ENCODE peak calls at places on chromosomes 3 and 15, in nine cellular contexts. D is GM13976, A is NCI-H345, F is GM04504, U is Right ventricle myocardium superior, C is NCI-H748 treated with DMSO at 0.1 percent for 48 hours, I is cardiac fibroblast, L is HS-5, K is HEK293T. P is an unnamed sample.

GRCh38 chr3:112128843-112129727 is 4.0 kb downstream of the GCSAM start:
- DNase-seq in D (no peak), A (no peak), F (peak), U (no peak), C (no peak), I (peak), L (no peak), K (no peak), P (no peak)

GRCh38 chr3:112013058-112013783 is 14.5 kb downstream of the TAGLN3 start:
- DNase-seq in D (peak), A (no peak), F (no peak), U (peak), C (no peak), I (peak), L (peak), K (peak), P (peak)

GRCh38 chr3:50167782-50168317 is 12.7 kb downstream of the SEMA3F start:
- DNase-seq in D (no peak), A (no peak), F (no peak), U (no peak), C (no peak), I (no peak), L (no peak), K (no peak), P (no peak)

GRCh38 chr15:72824781-72825180 is 41.2 kb upstream of the ADPGK start:
- DNase-seq in D (no peak), A (no peak), F (no peak), U (no peak), C (no peak), I (no peak), L (no peak), K (no peak), P (no peak)

GRCh38 chr3:72604287-72604686 is 244.0 kb downstream of the SHQ1 start:
- DNase-seq in D (no peak), A (no peak), F (no peak), U (no peak), C (no peak), I (no peak), L (no peak), K (no peak), P (no peak)

GRCh38 chr3:14169871-14170270 is 8.5 kb downstream of the XPC start:
- DNase-seq in D (no peak), A (no peak), F (no peak), U (no peak), C (no peak), I (no peak), L (no peak), K (no peak), P (no peak)

GRCh38 chr15:90322531-90322930 is 29.6 kb upstream of the ZNF774 start:
- DNase-seq in D (no peak), A (no peak), F (no peak), U (no peak), C (no peak), I (peak), L (no peak), K (no peak), P (no peak)

GRCh38 chr3:150132101-150132749 is 161.5 kb upstream of the PFN2 start:
- DNase-seq in D (peak), A (no peak), F (no peak), U (no peak), C (no peak), I (no peak), L (no peak), K (peak), P (no peak)

GRCh38 chr15:27492021-27492621 is 521.1 kb downstream of the GABRG3 start:
- DNase-seq in D (no peak), A (no peak), F (peak), U (no peak), C (no peak), I (no peak), L (no peak), K (no peak), P (no peak)

P was measured in psoas muscle.